ENCODE peak calls at places on chromosomes 11 and 22, in ten cellular contexts. G is stimulated activated effector memory CD8-positive, alpha-beta T cell treated with anti-CD3 and anti-CD28 coated beads, Interleukin-12 subunit alpha, Interleukin-12 subunit beta, amount 100 ng/mL, for 72 hours; C is GM23248; I is HS-5; H is AG20443; R is astrocyte of the spinal cord; L is ureter; Y is GM10248; J is germinal center; A is neuronal stem cell. M is an unnamed sample.

GRCh38 chr11:11463397-11463796 is 110.3 kb upstream of the CSNK2A3 start:
- DNase-seq in A (no peak), J (no peak), Y (no peak), C (peak), H (no peak), R (no peak), I (no peak), L (no peak), G (no peak), M (peak)

GRCh38 chr11:1701041-1701807 is 4.2 kb downstream of the KRTAP5-6 start:
- DNase-seq in I (no peak), H (no peak), R (peak), G (no peak), J (no peak), L (peak), A (peak), C (no peak), Y (no peak), M (peak)

GRCh38 chr11:103476874-103477273 is 367.6 kb downstream of the DYNC2H1 start:
- DNase-seq in H (no peak), I (no peak), Y (no peak), A (no peak), G (no peak), L (no peak), R (no peak), C (no peak), J (no peak), M (no peak)

GRCh38 chr11:66933508-66933907 is 24.7 kb downstream of the PC start:
- DNase-seq in R (no peak), I (no peak), J (no peak), A (no peak), C (peak), H (peak), G (no peak), L (no peak), Y (no peak), M (no peak)

GRCh38 chr22:41481925-41482318 is 13.0 kb downstream of the ACO2 start:
- DNase-seq in J (no peak), I (no peak), C (no peak), G (no peak), L (no peak), R (no peak), H (no peak), A (no peak), Y (no peak), M (no peak)

GRCh38 chr11:103070142-103070541 is 21.8 kb downstream of the DCUN1D5 start:
- DNase-seq in G (no peak), I (no peak), C (no peak), R (no peak), Y (no peak), A (no peak), J (no peak), H (no peak), L (no peak), M (no peak)

GRCh38 chr11:45736424-45736823 is 68.5 kb upstream of the SLC35C1 start:
- DNase-seq in J (no peak), R (no peak), A (no peak), G (no peak), L (peak), C (peak), Y (no peak), H (peak), I (no peak), M (no peak)

GRCh38 chr22:28883917-28884753 is 763 bp downstream of the ZNRF3 start:
- DNase-seq in I (no peak), G (peak), H (peak), R (no peak), Y (peak), C (peak), L (peak), A (peak), J (peak), M (peak)

GRCh38 chr22:19233189-19233661 is 54.7 kb upstream of the SLC25A1 start:
- DNase-seq in J (no peak), C (no peak), I (no peak), R (no peak), G (no peak), A (no peak), Y (no peak), H (no peak), L (no peak), M (no peak)

GRCh38 chr11:11570823-11571222 is 51.0 kb downstream of the GALNT18 start:
- DNase-seq in Y (no peak), R (no peak), A (no peak), G (no peak), I (no peak), C (no peak), L (no peak), J (no peak), H (no peak), M (no peak)

GRCh38 chr22:42296381-42296853 is 26.0 kb upstream of the TCF20 start:
- DNase-seq in G (no peak), I (no peak), H (no peak), Y (no peak), R (no peak), L (no peak), C (no peak), A (no peak), J (peak), M (peak)

GRCh38 chr11:113528982-113529381 is 53.8 kb upstream of the DRD2 start:
- DNase-seq in L (peak), J (no peak), G (no peak), R (peak), C (peak), A (no peak), Y (no peak), I (no peak), H (no peak), M (no peak)

GRCh38 chr22:43923191-43923590 is 414 bp upstream of the PNPLA3 start:
- DNase-seq in I (no peak), R (peak), H (no peak), A (no peak), G (peak), J (peak), Y (peak), L (no peak), C (peak), M (no peak)

GRCh38 chr11:121595717-121596156 is 143.0 kb upstream of the SORL1-AS1 start:
- DNase-seq in R (peak), G (no peak), J (no peak), Y (no peak), L (no peak), C (peak), I (peak), A (no peak), H (peak), M (peak)

GRCh38 chr11:33443684-33444083 is 186.5 kb downstream of the HIPK3 start:
- DNase-seq in J (no peak), I (no peak), L (no peak), C (no peak), Y (no peak), G (no peak), R (no peak), A (no peak), H (no peak), M (no peak)

GRCh38 chr11:44775366-44776356 is 48.9 kb downstream of the TSPAN18 start:
- DNase-seq in G (peak), L (no peak), H (peak), J (peak), C (peak), I (no peak), Y (peak), R (no peak), A (peak), M (peak)

M was measured in A673.